ENCODE peak calls at places on chromosomes 13 and 19, in four cellular contexts. One of them, this sample, is unnamed.

GRCh38 chr13:104106705-104107393 is 1040.6 kb upstream of the SLC10A2 start:
- DNase-seq in choroid plexus epithelial cell: peak
- DNase-seq in breast epithelium: no peak
- DNase-seq in neural progenitor cell: no peak
- DNase-seq in this sample: peak

GRCh38 chr13:23743269-23743668 is 145.9 kb downstream of the MIPEP start:
- DNase-seq in neural progenitor cell: no peak
- DNase-seq in breast epithelium: no peak
- DNase-seq in choroid plexus epithelial cell: no peak
- DNase-seq in this sample: no peak

GRCh38 chr13:80604094-80604493 is 263.2 kb upstream of the SPRY2 start:
- DNase-seq in neural progenitor cell: peak
- DNase-seq in breast epithelium: no peak
- DNase-seq in choroid plexus epithelial cell: peak
- DNase-seq in this sample: peak

GRCh38 chr19:4800591-4801081 is 9.1 kb downstream of the FEM1A start:
- DNase-seq in breast epithelium: peak
- DNase-seq in choroid plexus epithelial cell: no peak
- DNase-seq in neural progenitor cell: no peak
- DNase-seq in this sample: no peak

GRCh38 chr19:2813235-2814160 is 6.2 kb upstream of the ZNF554 start:
- DNase-seq in choroid plexus epithelial cell: no peak
- DNase-seq in breast epithelium: peak
- DNase-seq in neural progenitor cell: no peak
- DNase-seq in this sample: no peak

GRCh38 chr13:98143601-98144500 is 957 bp downstream of the FARP1 start:
- DNase-seq in neural progenitor cell: peak
- DNase-seq in choroid plexus epithelial cell: peak
- DNase-seq in breast epithelium: no peak
- DNase-seq in this sample: peak

GRCh38 chr19:50417138-50417849 is 1.4 kb upstream of the SPIB start:
- DNase-seq in choroid plexus epithelial cell: no peak
- DNase-seq in neural progenitor cell: no peak
- DNase-seq in breast epithelium: no peak
- DNase-seq in this sample: no peak

GRCh38 chr13:87123987-87124784 is 547.0 kb upstream of the SLITRK5 start:
- DNase-seq in neural progenitor cell: peak
- DNase-seq in choroid plexus epithelial cell: peak
- DNase-seq in breast epithelium: no peak
- DNase-seq in this sample: peak

GRCh38 chr13:20788312-20788711 is 14.6 kb upstream of the EEF1AKMT1 start:
- DNase-seq in breast epithelium: no peak
- DNase-seq in neural progenitor cell: no peak
- DNase-seq in choroid plexus epithelial cell: no peak
- DNase-seq in this sample: no peak

GRCh38 chr19:54364775-54365257 is at the start of gene LAIR1:
- DNase-seq in neural progenitor cell: no peak
- DNase-seq in breast epithelium: no peak
- DNase-seq in choroid plexus epithelial cell: no peak
- DNase-seq in this sample: no peak

GRCh38 chr13:48849515-48849914 is 126.2 kb upstream of the FNDC3A start:
- DNase-seq in neural progenitor cell: no peak
- DNase-seq in choroid plexus epithelial cell: peak
- DNase-seq in breast epithelium: no peak
- DNase-seq in this sample: no peak

GRCh38 chr19:47258434-47258833 is 2.1 kb downstream of the CCDC9 start:
- DNase-seq in choroid plexus epithelial cell: no peak
- DNase-seq in neural progenitor cell: no peak
- DNase-seq in breast epithelium: no peak
- DNase-seq in this sample: no peak
- H3K4me3 ChIP-seq in choroid plexus epithelial cell: peak
- H3K4me3 ChIP-seq in neural progenitor cell: peak
- H3K4me3 ChIP-seq in breast epithelium: no peak
- H3K4me3 ChIP-seq in this sample: peak

GRCh38 chr13:110873639-110874507 is 41.0 kb downstream of the ANKRD10 start:
- DNase-seq in breast epithelium: no peak
- DNase-seq in neural progenitor cell: no peak
- DNase-seq in choroid plexus epithelial cell: no peak
- DNase-seq in this sample: no peak
- H3K4me3 ChIP-seq in breast epithelium: peak
- H3K4me3 ChIP-seq in neural progenitor cell: peak
- H3K4me3 ChIP-seq in choroid plexus epithelial cell: peak
- H3K4me3 ChIP-seq in this sample: peak

GRCh38 chr19:1394252-1395193 is 6.8 kb downstream of the GAMT start:
- DNase-seq in neural progenitor cell: no peak
- DNase-seq in choroid plexus epithelial cell: no peak
- DNase-seq in breast epithelium: no peak
- DNase-seq in this sample: no peak

GRCh38 chr19:1396019-1396767 is 5.1 kb downstream of the GAMT start:
- DNase-seq in neural progenitor cell: no peak
- DNase-seq in choroid plexus epithelial cell: no peak
- DNase-seq in breast epithelium: no peak
- DNase-seq in this sample: no peak

GRCh38 chr19:1396768-1397679 is 4.3 kb downstream of the GAMT start:
- DNase-seq in choroid plexus epithelial cell: no peak
- DNase-seq in neural progenitor cell: no peak
- DNase-seq in breast epithelium: no peak
- DNase-seq in this sample: no peak

GRCh38 chr19:1393841-1394240 is 7.5 kb downstream of the GAMT start:
- DNase-seq in choroid plexus epithelial cell: no peak
- DNase-seq in neural progenitor cell: no peak
- DNase-seq in breast epithelium: no peak
- DNase-seq in this sample: no peak

GRCh38 chr19:1395194-1396018 is 5.9 kb downstream of the GAMT start:
- DNase-seq in breast epithelium: no peak
- DNase-seq in neural progenitor cell: no peak
- DNase-seq in choroid plexus epithelial cell: no peak
- DNase-seq in this sample: no peak
- H3K4me3 ChIP-seq in breast epithelium: no peak
- H3K4me3 ChIP-seq in neural progenitor cell: no peak
- H3K4me3 ChIP-seq in choroid plexus epithelial cell: no peak
- H3K4me3 ChIP-seq in this sample: no peak

GRCh38 chr19:51739466-51740213 is 12.0 kb downstream of the FPR1 start:
- DNase-seq in choroid plexus epithelial cell: no peak
- DNase-seq in neural progenitor cell: no peak
- DNase-seq in breast epithelium: no peak
- DNase-seq in this sample: no peak
- H3K4me3 ChIP-seq in choroid plexus epithelial cell: no peak
- H3K4me3 ChIP-seq in neural progenitor cell: no peak
- H3K4me3 ChIP-seq in breast epithelium: no peak
- H3K4me3 ChIP-seq in this sample: no peak